ENCODE peak calls at places on chromosome 19, in six cellular contexts. D is head of caudate nucleus; T is NCI-H524 treated with DMSO at 0.1 percent for 48 hours; B is kidney epithelial cell; I is bronchial epithelial cell; F is stimulated activated naive CD4-positive, alpha-beta T cell. U is an unnamed sample.

GRCh38 chr19:55091955-55092354 is 16.3 kb downstream of the EPS8L1 start:
- DNase-seq in D (no peak), T (no peak), I (no peak), B (no peak), F (no peak), U (peak)

GRCh38 chr19:44111910-44112463 is 1.2 kb upstream of the ZNF225 start:
- DNase-seq in F (no peak), D (peak), I (peak), T (peak), B (peak), U (peak)

GRCh38 chr19:4583961-4584669 is 24.6 kb upstream of the SEMA6B start:
- DNase-seq in F (no peak), T (no peak), B (no peak), I (no peak), D (peak), U (peak)

GRCh38 chr19:45195764-45196163 is 17.2 kb downstream of the BLOC1S3 start:
- DNase-seq in B (no peak), D (no peak), T (no peak), F (no peak), I (no peak), U (no peak)

GRCh38 chr19:4064073-4064550 is 2.6 kb downstream of the ZBTB7A start:
- DNase-seq in D (no peak), T (no peak), B (no peak), F (no peak), I (no peak), U (no peak)

GRCh38 chr19:50380767-50381166 is 3.4 kb upstream of the POLD1 start:
- DNase-seq in T (no peak), D (no peak), I (no peak), B (no peak), F (no peak), U (no peak)

GRCh38 chr19:47509973-47510372 is 4.9 kb downstream of the NAPA start:
- DNase-seq in F (no peak), T (no peak), I (peak), B (no peak), D (no peak), U (no peak)

GRCh38 chr19:11465605-11466004 is 15.2 kb downstream of the ELAVL3 start:
- DNase-seq in T (no peak), I (no peak), D (no peak), F (no peak), B (no peak), U (peak)

GRCh38 chr19:6100284-6100915 is 9.9 kb downstream of the RFX2 start:
- DNase-seq in D (no peak), I (no peak), T (no peak), F (peak), B (no peak), U (peak)

GRCh38 chr19:15673176-15673654 is 328 bp downstream of the CYP4F12 start:
- DNase-seq in B (no peak), D (no peak), F (no peak), I (no peak), T (no peak), U (no peak)

GRCh38 chr19:46015961-46016425 is 6.9 kb downstream of the PGLYRP1 start:
- DNase-seq in F (peak), D (no peak), I (no peak), T (no peak), B (no peak), U (peak)

GRCh38 chr19:50793558-50794065 is 3.4 kb downstream of the ACP4 start:
- DNase-seq in T (no peak), F (no peak), B (no peak), I (no peak), D (no peak), U (no peak)

U was measured in GM23338.